ENCODE peak calls at places on chromosomes 16 and 17, in seven cellular contexts. One of them, this sample, is unnamed.

GRCh38 chr17:69388791-69389442 is 25.6 kb upstream of the MAP2K6 start:
- DNase-seq in ACHN: no peak
- DNase-seq in stimulated activated CD4-positive, alpha-beta T cell treated with anti-CD3 and anti-CD28 coated beads, TNF-alpha, amount 100 ng/mL, for 1 hour: no peak
- DNase-seq in left lobe of liver: no peak
- DNase-seq in sciatic nerve: no peak
- DNase-seq in NCI-H1105 treated with DMSO at 0.1 percent for 48 hours: no peak
- DNase-seq in stomach: no peak
- DNase-seq in this sample: no peak

GRCh38 chr16:12113581-12114375 is 137.2 kb downstream of the SNX29 start:
- DNase-seq in ACHN: no peak
- DNase-seq in stimulated activated CD4-positive, alpha-beta T cell treated with anti-CD3 and anti-CD28 coated beads, TNF-alpha, amount 100 ng/mL, for 1 hour: no peak
- DNase-seq in left lobe of liver: no peak
- DNase-seq in sciatic nerve: peak; percentile 31
- DNase-seq in NCI-H1105 treated with DMSO at 0.1 percent for 48 hours: no peak
- DNase-seq in stomach: no peak
- DNase-seq in this sample: no peak

GRCh38 chr16:30141750-30142149 is 18.7 kb upstream of the MAPK3 start:
- DNase-seq in ACHN: no peak
- DNase-seq in stimulated activated CD4-positive, alpha-beta T cell treated with anti-CD3 and anti-CD28 coated beads, TNF-alpha, amount 100 ng/mL, for 1 hour: no peak
- DNase-seq in left lobe of liver: no peak
- DNase-seq in sciatic nerve: no peak
- DNase-seq in NCI-H1105 treated with DMSO at 0.1 percent for 48 hours: no peak
- DNase-seq in stomach: no peak
- DNase-seq in this sample: no peak

GRCh38 chr16:63752347-63752746 is 1369.5 kb downstream of the CDH11 start:
- DNase-seq in ACHN: no peak
- DNase-seq in stimulated activated CD4-positive, alpha-beta T cell treated with anti-CD3 and anti-CD28 coated beads, TNF-alpha, amount 100 ng/mL, for 1 hour: no peak
- DNase-seq in left lobe of liver: no peak
- DNase-seq in sciatic nerve: no peak
- DNase-seq in NCI-H1105 treated with DMSO at 0.1 percent for 48 hours: no peak
- DNase-seq in stomach: no peak
- DNase-seq in this sample: no peak

GRCh38 chr16:7597677-7598076 is 265.0 kb downstream of the RBFOX1 start:
- DNase-seq in ACHN: peak; percentile 4
- DNase-seq in stimulated activated CD4-positive, alpha-beta T cell treated with anti-CD3 and anti-CD28 coated beads, TNF-alpha, amount 100 ng/mL, for 1 hour: no peak
- DNase-seq in left lobe of liver: no peak
- DNase-seq in sciatic nerve: no peak
- DNase-seq in NCI-H1105 treated with DMSO at 0.1 percent for 48 hours: no peak
- DNase-seq in stomach: no peak
- DNase-seq in this sample: no peak

GRCh38 chr16:19294156-19294649 is 8.7 kb downstream of the CLEC19A start:
- DNase-seq in ACHN: no peak
- DNase-seq in stimulated activated CD4-positive, alpha-beta T cell treated with anti-CD3 and anti-CD28 coated beads, TNF-alpha, amount 100 ng/mL, for 1 hour: no peak
- DNase-seq in left lobe of liver: no peak
- DNase-seq in sciatic nerve: peak; percentile 60
- DNase-seq in NCI-H1105 treated with DMSO at 0.1 percent for 48 hours: no peak
- DNase-seq in stomach: no peak
- DNase-seq in this sample: no peak

GRCh38 chr17:73103661-73104335 is 11.3 kb upstream of the SLC39A11 start:
- DNase-seq in ACHN: no peak
- DNase-seq in stimulated activated CD4-positive, alpha-beta T cell treated with anti-CD3 and anti-CD28 coated beads, TNF-alpha, amount 100 ng/mL, for 1 hour: no peak
- DNase-seq in left lobe of liver: no peak
- DNase-seq in sciatic nerve: no peak
- DNase-seq in NCI-H1105 treated with DMSO at 0.1 percent for 48 hours: no peak
- DNase-seq in stomach: no peak
- DNase-seq in this sample: no peak

GRCh38 chr17:41347872-41348760 is 2.5 kb downstream of the KRT33A start:
- DNase-seq in ACHN: no peak
- DNase-seq in stimulated activated CD4-positive, alpha-beta T cell treated with anti-CD3 and anti-CD28 coated beads, TNF-alpha, amount 100 ng/mL, for 1 hour: no peak
- DNase-seq in left lobe of liver: no peak
- DNase-seq in sciatic nerve: no peak
- DNase-seq in NCI-H1105 treated with DMSO at 0.1 percent for 48 hours: no peak
- DNase-seq in stomach: no peak
- DNase-seq in this sample: no peak

GRCh38 chr16:85173077-85173980 is 61.1 kb upstream of the CIBAR2 start:
- DNase-seq in ACHN: peak; percentile 19
- DNase-seq in stimulated activated CD4-positive, alpha-beta T cell treated with anti-CD3 and anti-CD28 coated beads, TNF-alpha, amount 100 ng/mL, for 1 hour: no peak
- DNase-seq in left lobe of liver: no peak
- DNase-seq in sciatic nerve: no peak
- DNase-seq in NCI-H1105 treated with DMSO at 0.1 percent for 48 hours: no peak
- DNase-seq in stomach: no peak
- DNase-seq in this sample: no peak

GRCh38 chr17:11598274-11599221 is at the start of gene DNAH9:
- DNase-seq in ACHN: peak; percentile 91
- DNase-seq in stimulated activated CD4-positive, alpha-beta T cell treated with anti-CD3 and anti-CD28 coated beads, TNF-alpha, amount 100 ng/mL, for 1 hour: peak; percentile 1
- DNase-seq in left lobe of liver: peak; percentile 91
- DNase-seq in sciatic nerve: peak; percentile 96
- DNase-seq in NCI-H1105 treated with DMSO at 0.1 percent for 48 hours: peak; percentile 94
- DNase-seq in stomach: peak; percentile 98
- DNase-seq in this sample: peak; percentile 92

GRCh38 chr16:84396537-84397008 is 28.2 kb downstream of the ATP2C2 start:
- DNase-seq in ACHN: peak; percentile 80
- DNase-seq in stimulated activated CD4-positive, alpha-beta T cell treated with anti-CD3 and anti-CD28 coated beads, TNF-alpha, amount 100 ng/mL, for 1 hour: no peak
- DNase-seq in left lobe of liver: no peak
- DNase-seq in sciatic nerve: no peak
- DNase-seq in NCI-H1105 treated with DMSO at 0.1 percent for 48 hours: no peak
- DNase-seq in stomach: no peak
- DNase-seq in this sample: no peak

GRCh38 chr16:85103096-85104079 is 8.9 kb downstream of the CIBAR2 start:
- DNase-seq in ACHN: no peak
- DNase-seq in stimulated activated CD4-positive, alpha-beta T cell treated with anti-CD3 and anti-CD28 coated beads, TNF-alpha, amount 100 ng/mL, for 1 hour: no peak
- DNase-seq in left lobe of liver: no peak
- DNase-seq in sciatic nerve: no peak
- DNase-seq in NCI-H1105 treated with DMSO at 0.1 percent for 48 hours: no peak
- DNase-seq in stomach: no peak
- DNase-seq in this sample: no peak

GRCh38 chr17:77851921-77852320 is 106.6 kb upstream of the TNRC6C start:
- DNase-seq in ACHN: no peak
- DNase-seq in stimulated activated CD4-positive, alpha-beta T cell treated with anti-CD3 and anti-CD28 coated beads, TNF-alpha, amount 100 ng/mL, for 1 hour: no peak
- DNase-seq in left lobe of liver: no peak
- DNase-seq in sciatic nerve: no peak
- DNase-seq in NCI-H1105 treated with DMSO at 0.1 percent for 48 hours: no peak
- DNase-seq in stomach: no peak
- DNase-seq in this sample: no peak

GRCh38 chr17:80720624-80721577 is 176.3 kb downstream of the RPTOR start:
- DNase-seq in ACHN: peak; percentile 87
- DNase-seq in stimulated activated CD4-positive, alpha-beta T cell treated with anti-CD3 and anti-CD28 coated beads, TNF-alpha, amount 100 ng/mL, for 1 hour: peak; percentile 27
- DNase-seq in left lobe of liver: no peak
- DNase-seq in sciatic nerve: no peak
- DNase-seq in NCI-H1105 treated with DMSO at 0.1 percent for 48 hours: no peak
- DNase-seq in stomach: peak; percentile 37
- DNase-seq in this sample: no peak

GRCh38 chr17:82587234-82588086 is 60.8 kb downstream of the WDR45B start:
- DNase-seq in ACHN: no peak
- DNase-seq in stimulated activated CD4-positive, alpha-beta T cell treated with anti-CD3 and anti-CD28 coated beads, TNF-alpha, amount 100 ng/mL, for 1 hour: no peak
- DNase-seq in left lobe of liver: no peak
- DNase-seq in sciatic nerve: no peak
- DNase-seq in NCI-H1105 treated with DMSO at 0.1 percent for 48 hours: no peak
- DNase-seq in stomach: no peak
- DNase-seq in this sample: no peak

GRCh38 chr17:33560165-33560564 is 267.1 kb upstream of the ASIC2 start:
- DNase-seq in ACHN: no peak
- DNase-seq in stimulated activated CD4-positive, alpha-beta T cell treated with anti-CD3 and anti-CD28 coated beads, TNF-alpha, amount 100 ng/mL, for 1 hour: no peak
- DNase-seq in left lobe of liver: no peak
- DNase-seq in sciatic nerve: no peak
- DNase-seq in NCI-H1105 treated with DMSO at 0.1 percent for 48 hours: no peak
- DNase-seq in stomach: no peak
- DNase-seq in this sample: no peak

GRCh38 chr17:79002796-79003593 is 6.6 kb downstream of the CANT1 start:
- DNase-seq in ACHN: no peak
- DNase-seq in stimulated activated CD4-positive, alpha-beta T cell treated with anti-CD3 and anti-CD28 coated beads, TNF-alpha, amount 100 ng/mL, for 1 hour: no peak
- DNase-seq in left lobe of liver: peak; percentile 29
- DNase-seq in sciatic nerve: peak; percentile 51
- DNase-seq in NCI-H1105 treated with DMSO at 0.1 percent for 48 hours: no peak
- DNase-seq in stomach: no peak
- DNase-seq in this sample: peak; percentile 4

GRCh38 chr17:80353718-80354275 is 61.2 kb upstream of the ENDOV start:
- DNase-seq in ACHN: no peak
- DNase-seq in stimulated activated CD4-positive, alpha-beta T cell treated with anti-CD3 and anti-CD28 coated beads, TNF-alpha, amount 100 ng/mL, for 1 hour: no peak
- DNase-seq in left lobe of liver: no peak
- DNase-seq in sciatic nerve: no peak
- DNase-seq in NCI-H1105 treated with DMSO at 0.1 percent for 48 hours: no peak
- DNase-seq in stomach: no peak
- DNase-seq in this sample: no peak

GRCh38 chr17:47257651-47258339 is 4.2 kb downstream of the ITGB3 start:
- DNase-seq in ACHN: peak; percentile 96
- DNase-seq in stimulated activated CD4-positive, alpha-beta T cell treated with anti-CD3 and anti-CD28 coated beads, TNF-alpha, amount 100 ng/mL, for 1 hour: no peak
- DNase-seq in left lobe of liver: no peak
- DNase-seq in sciatic nerve: no peak
- DNase-seq in NCI-H1105 treated with DMSO at 0.1 percent for 48 hours: no peak
- DNase-seq in stomach: no peak
- DNase-seq in this sample: no peak

GRCh38 chr16:88534731-88535141 is 35.5 kb upstream of the ZC3H18 start:
- DNase-seq in ACHN: peak; percentile 60
- DNase-seq in stimulated activated CD4-positive, alpha-beta T cell treated with anti-CD3 and anti-CD28 coated beads, TNF-alpha, amount 100 ng/mL, for 1 hour: peak; percentile 20
- DNase-seq in left lobe of liver: no peak
- DNase-seq in sciatic nerve: no peak
- DNase-seq in NCI-H1105 treated with DMSO at 0.1 percent for 48 hours: no peak
- DNase-seq in stomach: no peak
- DNase-seq in this sample: peak; percentile 73

GRCh38 chr17:40553694-40554534 is 11.4 kb downstream of the CCR7 start:
- DNase-seq in ACHN: no peak
- DNase-seq in stimulated activated CD4-positive, alpha-beta T cell treated with anti-CD3 and anti-CD28 coated beads, TNF-alpha, amount 100 ng/mL, for 1 hour: no peak
- DNase-seq in left lobe of liver: peak; percentile 43
- DNase-seq in sciatic nerve: peak; percentile 81
- DNase-seq in NCI-H1105 treated with DMSO at 0.1 percent for 48 hours: no peak
- DNase-seq in stomach: peak; percentile 25
- DNase-seq in this sample: no peak

GRCh38 chr17:19415806-19416775 is 5.1 kb downstream of the RNF112 start:
- DNase-seq in ACHN: no peak
- DNase-seq in stimulated activated CD4-positive, alpha-beta T cell treated with anti-CD3 and anti-CD28 coated beads, TNF-alpha, amount 100 ng/mL, for 1 hour: no peak
- DNase-seq in left lobe of liver: no peak
- DNase-seq in sciatic nerve: no peak
- DNase-seq in NCI-H1105 treated with DMSO at 0.1 percent for 48 hours: no peak
- DNase-seq in stomach: no peak
- DNase-seq in this sample: no peak

GRCh38 chr17:80929449-80929848 is 62.2 kb upstream of the CHMP6 start:
- DNase-seq in ACHN: no peak
- DNase-seq in stimulated activated CD4-positive, alpha-beta T cell treated with anti-CD3 and anti-CD28 coated beads, TNF-alpha, amount 100 ng/mL, for 1 hour: no peak
- DNase-seq in left lobe of liver: no peak
- DNase-seq in sciatic nerve: peak; percentile 25
- DNase-seq in NCI-H1105 treated with DMSO at 0.1 percent for 48 hours: no peak
- DNase-seq in stomach: no peak
- DNase-seq in this sample: no peak

GRCh38 chr16:17251496-17251895 is 219.3 kb downstream of the XYLT1 start:
- DNase-seq in ACHN: no peak
- DNase-seq in stimulated activated CD4-positive, alpha-beta T cell treated with anti-CD3 and anti-CD28 coated beads, TNF-alpha, amount 100 ng/mL, for 1 hour: no peak
- DNase-seq in left lobe of liver: no peak
- DNase-seq in sciatic nerve: no peak
- DNase-seq in NCI-H1105 treated with DMSO at 0.1 percent for 48 hours: no peak
- DNase-seq in stomach: no peak
- DNase-seq in this sample: no peak

GRCh38 chr17:79842656-79843474 is 3.6 kb upstream of the CBX4 start:
- DNase-seq in ACHN: peak; percentile 21
- DNase-seq in stimulated activated CD4-positive, alpha-beta T cell treated with anti-CD3 and anti-CD28 coated beads, TNF-alpha, amount 100 ng/mL, for 1 hour: no peak
- DNase-seq in left lobe of liver: no peak
- DNase-seq in sciatic nerve: no peak
- DNase-seq in NCI-H1105 treated with DMSO at 0.1 percent for 48 hours: peak; percentile 31
- DNase-seq in stomach: no peak
- DNase-seq in this sample: no peak